ENCODE peak calls at places on chromosomes 6 and 20, in six cellular contexts. D, C, R, I, H and O are unnamed samples.

GRCh38 chr6:127366281-127367022 is 23.0 kb upstream of the ECHDC1 start:
- DNase-seq in D (peak), C (peak), R (no peak), I (peak), H (peak), O (no peak)

GRCh38 chr6:102813489-102814275 is 1420.2 kb downstream of the GRIK2 start:
- DNase-seq in D (no peak), C (no peak), R (no peak), I (no peak), H (no peak), O (no peak)

GRCh38 chr6:11271637-11272036 is 39.2 kb upstream of the NEDD9 start:
- DNase-seq in D (no peak), C (no peak), R (no peak), I (peak), H (no peak), O (no peak)

GRCh38 chr6:23218751-23219150 is 649.4 kb downstream of the HDGFL1 start:
- DNase-seq in D (no peak), C (no peak), R (no peak), I (no peak), H (no peak), O (no peak)

GRCh38 chr6:160110724-160111123 is 10.9 kb upstream of the SLC22A1 start:
- DNase-seq in D (no peak), C (no peak), R (no peak), I (peak), H (no peak), O (no peak)

GRCh38 chr20:54345301-54345724 is 130.1 kb upstream of the DOK5 start:
- DNase-seq in D (peak), C (no peak), R (no peak), I (peak), H (no peak), O (no peak)

GRCh38 chr6:41622210-41622990 is 15.9 kb upstream of the MDFI start:
- DNase-seq in D (no peak), C (no peak), R (no peak), I (no peak), H (no peak), O (no peak)

GRCh38 chr6:122789862-122790739 is 1.0 kb downstream of the SMPDL3A start:
- DNase-seq in D (no peak), C (peak), R (no peak), I (peak), H (peak), O (peak)

GRCh38 chr6:31356216-31356945 is 598 bp downstream of the HLA-B start:
- DNase-seq in D (no peak), C (peak), R (peak), I (peak), H (no peak), O (peak)

GRCh38 chr6:98335594-98335993 is 498.8 kb upstream of the POU3F2 start:
- DNase-seq in D (no peak), C (no peak), R (no peak), I (no peak), H (no peak), O (no peak)

GRCh38 chr20:35305682-35306556 is 13.7 kb upstream of the FAM83C start:
- DNase-seq in D (peak), C (peak), R (no peak), I (peak), H (peak), O (no peak)

GRCh38 chr20:2617099-2617714 is 35.2 kb upstream of the NOP56 start:
- DNase-seq in D (no peak), C (no peak), R (no peak), I (no peak), H (no peak), O (no peak)

GRCh38 chr20:1281279-1282057 is 15.4 kb downstream of the SNPH start:
- DNase-seq in D (no peak), C (no peak), R (no peak), I (no peak), H (no peak), O (no peak)

GRCh38 chr6:13863699-13864155 is 49.4 kb upstream of the MCUR1 start:
- DNase-seq in D (no peak), C (peak), R (no peak), I (no peak), H (peak), O (no peak)

GRCh38 chr6:160170018-160170680 is 48.5 kb downstream of the SLC22A1 start:
- DNase-seq in D (no peak), C (peak), R (no peak), I (no peak), H (no peak), O (no peak)

GRCh38 chr6:111721677-111722219 is 116.1 kb upstream of the TRAF3IP2 start:
- DNase-seq in D (peak), C (peak), R (no peak), I (peak), H (peak), O (peak)

GRCh38 chr6:92945799-92946198 is 473.6 kb downstream of the EPHA7 start:
- DNase-seq in D (no peak), C (no peak), R (no peak), I (no peak), H (no peak), O (no peak)

GRCh38 chr20:50569864-50570836 is 60.0 kb downstream of the PTPN1 start:
- DNase-seq in D (peak), C (peak), R (no peak), I (peak), H (peak), O (no peak)

GRCh38 chr6:165308926-165309731 is at the start of gene C6orf118:
- DNase-seq in D (peak), C (peak), R (peak), I (peak), H (no peak), O (peak)

GRCh38 chr6:133741375-133741861 is 147.5 kb upstream of the TCF21 start:
- DNase-seq in D (peak), C (no peak), R (no peak), I (peak), H (no peak), O (no peak)

GRCh38 chr6:125251516-125252229 is 50.1 kb downstream of the HDDC2 start:
- DNase-seq in D (no peak), C (no peak), R (no peak), I (no peak), H (no peak), O (peak)

GRCh38 chr6:21666200-21666671 is 72.7 kb downstream of the SOX4 start:
- DNase-seq in D (no peak), C (peak), R (peak), I (no peak), H (no peak), O (no peak)

GRCh38 chr6:72620866-72621242 is 1.0 kb upstream of the KCNQ5 start:
- DNase-seq in D (no peak), C (peak), R (no peak), I (no peak), H (no peak), O (no peak)

GRCh38 chr20:24721891-24722530 is 227.1 kb upstream of the CST7 start:
- DNase-seq in D (no peak), C (no peak), R (no peak), I (no peak), H (no peak), O (no peak)

GRCh38 chr6:88376197-88376596 is 210.1 kb upstream of the CNR1 start:
- DNase-seq in D (no peak), C (no peak), R (no peak), I (no peak), H (no peak), O (no peak)

GRCh38 chr6:12138377-12138776 is 126.3 kb downstream of the HIVEP1 start:
- DNase-seq in D (no peak), C (no peak), R (no peak), I (no peak), H (no peak), O (no peak)

GRCh38 chr6:16139541-16139940 is 10.7 kb downstream of the MYLIP start:
- DNase-seq in D (no peak), C (no peak), R (no peak), I (no peak), H (no peak), O (no peak)

GRCh38 chr6:8530775-8531435 is 95.6 kb upstream of the SLC35B3 start:
- DNase-seq in D (no peak), C (no peak), R (no peak), I (no peak), H (no peak), O (no peak)

GRCh38 chr20:24692429-24693190 is 223.2 kb downstream of the SYNDIG1 start:
- DNase-seq in D (no peak), C (no peak), R (peak), I (no peak), H (no peak), O (no peak)

GRCh38 chr6:131250121-131250520 is 114.9 kb downstream of the AKAP7 start:
- DNase-seq in D (no peak), C (peak), R (peak), I (peak), H (no peak), O (peak)

GRCh38 chr6:111406200-111406711 is 76.8 kb downstream of the REV3L start:
- DNase-seq in D (no peak), C (peak), R (no peak), I (no peak), H (no peak), O (no peak)

GRCh38 chr6:152023613-152024012 is 216.1 kb downstream of the ESR1 start:
- DNase-seq in D (no peak), C (no peak), R (no peak), I (no peak), H (no peak), O (no peak)

GRCh38 chr6:43723737-43724295 is 36.2 kb upstream of the MRPS18A start:
- DNase-seq in D (peak), C (peak), R (peak), I (peak), H (peak), O (peak)

GRCh38 chr6:107473660-107474059 is 14.3 kb upstream of the PDSS2 start:
- DNase-seq in D (no peak), C (no peak), R (no peak), I (no peak), H (no peak), O (no peak)

GRCh38 chr6:107466062-107466461 is 6.7 kb upstream of the PDSS2 start:
- DNase-seq in D (no peak), C (no peak), R (no peak), I (no peak), H (no peak), O (no peak)

GRCh38 chr6:107470364-107470763 is 11.0 kb upstream of the PDSS2 start:
- DNase-seq in D (no peak), C (no peak), R (no peak), I (no peak), H (no peak), O (no peak)
- TF ChIP-seq POLR2A in D (no peak), C (no peak), R (no peak), I (no peak), H (no peak), O (no peak)

DNA sequence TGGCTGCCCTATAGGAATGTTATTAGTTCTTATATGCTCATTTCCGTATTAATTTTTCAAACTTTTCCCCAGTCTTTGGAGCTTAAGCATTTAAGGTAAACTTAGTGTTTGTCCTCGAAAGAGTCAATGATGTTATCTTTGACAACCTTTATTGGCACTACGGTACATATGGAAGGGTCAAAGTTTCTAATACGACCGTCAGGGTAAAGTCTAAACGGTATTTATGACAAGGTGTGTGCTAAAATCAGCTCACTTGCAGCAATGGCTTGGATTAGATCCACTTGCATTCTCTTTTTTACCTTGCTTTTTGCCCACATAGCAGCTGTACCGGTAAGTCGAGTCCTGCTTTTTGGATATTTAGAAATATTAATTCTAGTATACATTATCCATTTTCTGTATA is at the start of gene MEP1A:
- DNase-seq in D (no peak), C (no peak), R (no peak), I (no peak), H (no peak), O (no peak)
- TF ChIP-seq POLR2A in D (no peak), C (no peak), R (no peak), I (no peak), H (no peak), O (no peak)

GRCh38 chr6:150070236-150070860 is 1.4 kb upstream of the ULBP3 start:
- DNase-seq in D (no peak), C (no peak), R (no peak), I (no peak), H (no peak), O (peak)

GRCh38 chr6:150068173-150068785 is 642 bp downstream of the ULBP3 start:
- DNase-seq in D (no peak), C (no peak), R (no peak), I (no peak), H (no peak), O (no peak)

GRCh38 chr6:150069707-150070106 is 786 bp upstream of the ULBP3 start:
- DNase-seq in D (no peak), C (no peak), R (no peak), I (no peak), H (no peak), O (peak)

GRCh38 chr6:150072201-150072600 is 3.3 kb upstream of the ULBP3 start:
- DNase-seq in D (peak), C (peak), R (no peak), I (peak), H (no peak), O (peak)

GRCh38 chr6:150068786-150069648 is at the start of gene ULBP3:
- DNase-seq in D (peak), C (no peak), R (peak), I (peak), H (peak), O (peak)
- TF ChIP-seq POLR2A in D (peak), C (no peak), R (no peak), I (peak), H (no peak), O (peak)

DNA sequence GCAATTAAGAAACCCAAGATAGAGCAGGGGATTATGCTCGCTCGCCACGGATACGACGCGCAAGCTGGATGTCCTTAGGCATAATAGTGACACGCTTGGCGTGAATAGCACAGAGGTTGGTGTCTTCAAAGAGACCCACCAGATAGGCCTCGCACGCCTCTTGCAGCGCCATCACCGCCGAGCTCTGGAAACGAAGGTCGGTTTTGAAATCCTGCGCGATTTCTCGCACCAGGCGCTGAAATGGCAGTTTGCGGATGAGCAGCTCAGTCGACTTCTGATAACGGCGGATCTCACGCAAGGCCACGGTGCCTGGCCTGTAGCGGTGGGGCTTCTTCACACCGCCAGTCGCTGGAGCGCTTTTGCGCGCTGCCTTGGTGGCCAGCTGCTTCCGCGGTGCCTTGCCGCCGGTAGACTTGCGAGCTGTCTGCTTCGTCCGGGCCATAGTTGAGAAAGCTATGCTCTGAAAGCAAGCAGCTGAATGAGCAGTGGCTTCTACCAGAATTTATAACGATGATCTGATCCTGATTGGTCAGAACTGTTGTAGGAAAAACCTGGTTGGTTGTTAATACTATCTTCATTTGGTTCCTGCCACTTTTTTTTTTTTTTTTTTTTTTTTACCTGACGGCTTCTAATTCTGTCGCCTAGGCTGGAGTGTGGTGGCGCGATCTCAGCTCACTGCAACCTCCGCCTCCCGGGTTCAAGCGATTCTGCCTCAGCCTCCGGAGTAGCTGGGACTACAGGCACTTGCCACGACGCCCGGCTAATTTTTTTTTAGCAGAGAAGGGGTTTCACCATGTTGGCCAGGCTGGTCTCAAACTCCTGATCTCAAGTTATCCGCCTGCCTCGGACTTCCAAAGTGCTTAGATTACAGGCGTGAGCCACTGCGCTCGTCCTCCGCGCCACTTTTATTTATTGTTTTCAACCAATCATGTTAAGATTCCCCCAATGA is 21.6 kb downstream of the OR2B2 start:
- DNase-seq in D (peak), C (peak), R (peak), I (peak), H (peak), O (peak)
- TF ChIP-seq POLR2A in D (peak), C (peak), R (no peak), I (peak), H (peak), O (peak)

GRCh38 chr6:169751242-169752073 is at the start of the genes DYNLT2 and ERMARD:
- DNase-seq in D (peak), C (peak), R (peak), I (peak), H (peak), O (peak)
- TF ChIP-seq POLR2A in D (peak), C (peak), R (no peak), I (peak), H (peak), O (peak)